ENCODE peak calls at places on chromosomes 2 and 18, in nine cellular contexts. X, N, W, V, A, O, C, Y and F are unnamed samples.
A peak's percentile ranks its signal among the peaks of the same experiment; 100 is the strongest.

GRCh38 chr2:219402665-219403515 is 15.2 kb upstream of the DNPEP start:
- DNase-seq in C (peak; percentile 85), A (peak; percentile 33), N (no peak), W (peak; percentile 87), V (peak; percentile 62), O (peak; percentile 84), Y (peak; percentile 85), X (peak; percentile 57), F (peak; percentile 17)

GRCh38 chr2:173962036-173962435 is 3.1 kb downstream of the SP3 start:
- DNase-seq in N (no peak), V (no peak), C (no peak), O (no peak), Y (no peak), A (no peak), W (no peak), X (no peak), F (no peak)

GRCh38 chr2:223396993-223397392 is 205.2 kb downstream of the SCG2 start:
- DNase-seq in X (no peak), C (no peak), V (no peak), N (no peak), W (no peak), A (no peak), Y (peak; percentile 27), O (no peak), F (no peak)

GRCh38 chr18:22103664-22104031 is 65.7 kb upstream of the GATA6 start:
- DNase-seq in X (no peak), N (no peak), O (no peak), C (no peak), W (no peak), Y (no peak), V (no peak), A (no peak), F (no peak)

GRCh38 chr2:85753525-85754312 is at the start of gene ATOH8:
- DNase-seq in O (peak; percentile 72), C (peak; percentile 93), Y (peak; percentile 83), W (peak; percentile 65), N (peak; percentile 82), A (peak; percentile 65), V (peak; percentile 35), X (peak; percentile 66), F (peak; percentile 35)

GRCh38 chr2:199629301-199629700 is 171.6 kb upstream of the SATB2 start:
- DNase-seq in W (no peak), V (no peak), C (no peak), Y (no peak), N (no peak), A (no peak), O (no peak), X (no peak), F (no peak)

GRCh38 chr2:85601771-85602475 is 575 bp downstream of the TMEM150A start:
- DNase-seq in A (peak; percentile 83), N (peak; percentile 79), W (peak; percentile 87), Y (peak; percentile 56), C (peak; percentile 92), V (no peak), X (peak; percentile 55), O (peak; percentile 60), F (peak; percentile 73)

GRCh38 chr2:237876951-237877491 is 17.6 kb downstream of the RAMP1 start:
- DNase-seq in C (peak; percentile 69), Y (no peak), A (no peak), V (no peak), W (peak; percentile 45), N (no peak), X (no peak), O (no peak), F (no peak)

GRCh38 chr2:25797607-25798488 is 80.4 kb downstream of the ASXL2 start:
- DNase-seq in C (no peak), X (no peak), V (no peak), A (no peak), Y (no peak), O (no peak), N (no peak), W (no peak), F (no peak)

GRCh38 chr18:36772339-36772738 is 56.5 kb downstream of the TPGS2 start:
- DNase-seq in O (peak; percentile 78), Y (peak; percentile 14), X (no peak), C (no peak), V (no peak), W (no peak), N (no peak), A (no peak), F (no peak)

GRCh38 chr18:75727479-75727878 is 300.0 kb upstream of the SMIM21 start:
- DNase-seq in O (peak; percentile 21), V (peak; percentile 73), A (peak; percentile 36), Y (peak; percentile 8), X (no peak), N (peak; percentile 36), C (peak; percentile 81), W (peak; percentile 63), F (peak; percentile 27)

GRCh38 chr2:85066874-85067351 is 66.3 kb upstream of the TCF7L1 start:
- DNase-seq in X (peak; percentile 65), C (peak; percentile 92), A (peak; percentile 51), Y (peak; percentile 83), N (peak; percentile 73), V (peak; percentile 58), W (peak; percentile 92), O (peak; percentile 77), F (peak; percentile 14)

GRCh38 chr2:30931841-30932407 is 124.7 kb upstream of the CAPN13 start:
- DNase-seq in C (no peak), Y (no peak), O (no peak), X (no peak), A (no peak), N (no peak), W (no peak), V (no peak), F (no peak)

GRCh38 chr18:76426738-76427305 is 68.2 kb downstream of the ZNF516 start:
- DNase-seq in Y (peak; percentile 14), A (no peak), O (no peak), W (peak; percentile 73), V (no peak), C (no peak), X (no peak), N (no peak), F (no peak)

GRCh38 chr2:55301277-55301676 is 32.2 kb upstream of the MTIF2 start:
- DNase-seq in Y (no peak), O (no peak), C (no peak), A (no peak), V (no peak), W (no peak), X (no peak), N (no peak), F (no peak)

GRCh38 chr2:85851253-85851955 is 37.4 kb downstream of the ST3GAL5 start:
- DNase-seq in A (peak; percentile 28), Y (peak; percentile 23), W (peak; percentile 81), O (peak; percentile 66), C (no peak), V (no peak), N (peak; percentile 29), X (no peak), F (peak; percentile 28)

GRCh38 chr2:129554373-129554772 is 425.1 kb upstream of the RAB6C start:
- DNase-seq in O (no peak), C (no peak), A (no peak), X (no peak), V (no peak), N (no peak), Y (no peak), W (no peak), F (no peak)

GRCh38 chr2:46001741-46002506 is 295.3 kb upstream of the EPAS1 start:
- DNase-seq in N (no peak), O (peak; percentile 78), V (no peak), A (no peak), C (no peak), Y (peak; percentile 30), W (no peak), X (peak; percentile 21), F (no peak)

GRCh38 chr2:37415128-37415817 is 70.8 kb downstream of the QPCT start:
- DNase-seq in X (no peak), C (no peak), V (peak; percentile 13), W (no peak), O (peak; percentile 48), N (no peak), A (no peak), Y (peak; percentile 21), F (no peak)

GRCh38 chr2:85472265-85472664 is 53.8 kb downstream of the SH2D6 start:
- DNase-seq in C (no peak), N (no peak), V (no peak), Y (no peak), X (no peak), O (no peak), W (no peak), A (no peak), F (no peak)

GRCh38 chr2:130797493-130798435 is 39.0 kb upstream of the ARHGEF4 start:
- DNase-seq in V (peak; percentile 73), N (peak; percentile 93), X (peak; percentile 90), W (peak; percentile 92), Y (peak; percentile 82), O (peak; percentile 83), C (peak; percentile 97), A (peak; percentile 86), F (peak; percentile 71)

GRCh38 chr2:25286025-25286400 is 55.7 kb downstream of the DNMT3A start:
- DNase-seq in W (no peak), Y (no peak), V (no peak), N (no peak), A (no peak), X (peak; percentile 54), C (no peak), O (no peak), F (no peak)

GRCh38 chr2:68447118-68447517 is 20.0 kb downstream of the FBXO48 start:
- DNase-seq in A (no peak), Y (no peak), N (no peak), O (no peak), W (no peak), C (no peak), V (no peak), X (no peak), F (no peak)

GRCh38 chr18:34858188-34858587 is 148.1 kb downstream of the DTNA start:
- DNase-seq in Y (no peak), C (no peak), V (no peak), X (no peak), N (no peak), A (no peak), O (no peak), W (no peak), F (no peak)

GRCh38 chr2:231541605-231542509 is 11.6 kb upstream of the NMUR1 start:
- DNase-seq in Y (no peak), C (no peak), W (no peak), A (no peak), X (no peak), V (no peak), N (no peak), O (no peak), F (no peak)

GRCh38 chr2:10721344-10722251 is at the start of gene ATP6V1C2:
- DNase-seq in N (no peak), O (no peak), A (no peak), Y (no peak), V (no peak), W (no peak), X (no peak), C (no peak), F (no peak)

GRCh38 chr2:1518891-1519530 is 105.7 kb downstream of the TPO start:
- DNase-seq in N (peak; percentile 64), C (peak; percentile 72), V (no peak), X (no peak), A (no peak), O (no peak), W (no peak), Y (no peak), F (no peak)

GRCh38 chr18:24400587-24400986 is 3.0 kb upstream of the OSBPL1A start:
- DNase-seq in W (no peak), O (no peak), N (no peak), A (no peak), C (no peak), V (no peak), X (no peak), Y (peak; percentile 17), F (no peak)

GRCh38 chr2:85194780-85195480 is 61.7 kb downstream of the TCF7L1 start:
- DNase-seq in N (no peak), W (no peak), V (peak; percentile 19), C (no peak), A (no peak), X (no peak), O (no peak), Y (no peak), F (no peak)

GRCh38 chr2:68103026-68103425 is 40.2 kb upstream of the C1D start:
- DNase-seq in A (no peak), O (peak; percentile 11), Y (peak; percentile 15), X (no peak), N (no peak), W (no peak), C (no peak), V (no peak), F (no peak)

GRCh38 chr2:46954951-46955571 is 39.5 kb upstream of the MCFD2 start:
- DNase-seq in O (peak; percentile 94), W (peak; percentile 95), X (peak; percentile 86), A (no peak), V (no peak), N (peak; percentile 57), Y (peak; percentile 89), C (peak; percentile 93), F (no peak)